ENCODE peak calls at places on chromosomes 1 and 21, in ten cellular contexts. B is NCI-H524; K is fibroblast of villous mesenchyme; L is CD8-positive, alpha-beta T cell; V is AG10803; Y is iPS-NIHi11; U is psoas muscle; Z is Right ventricle myocardium inferior; N is NCI-H2029; X is NCI-H2171 treated with DMSO at 0.1 percent for 48 hours. E is an unnamed sample.

GRCh38 chr1:48552420-48552819 is 80.4 kb upstream of the SPATA6 start:
- DNase-seq in L (no peak), V (no peak), B (peak; percentile 12), U (no peak), Z (no peak), N (peak; percentile 70), X (no peak), K (no peak), Y (no peak), E (no peak)

GRCh38 chr1:26378088-26378878 is 5.7 kb upstream of the ZNF683 start:
- DNase-seq in K (peak; percentile 98), Y (no peak), Z (no peak), L (peak; percentile 73), X (no peak), B (no peak), U (no peak), V (peak; percentile 97), N (no peak), E (peak; percentile 91)

GRCh38 chr1:199742547-199742946 is 285.0 kb upstream of the NR5A2 start:
- DNase-seq in X (no peak), K (peak; percentile 86), Z (no peak), B (no peak), L (no peak), U (no peak), V (peak; percentile 76), Y (no peak), N (no peak), E (peak; percentile 77)

GRCh38 chr1:186236921-186237320 is 138.1 kb downstream of the TPR start:
- DNase-seq in Y (no peak), N (no peak), K (peak; percentile 63), L (no peak), B (no peak), V (peak; percentile 93), X (no peak), Z (no peak), U (no peak), E (peak; percentile 86)

GRCh38 chr1:111754964-111755320 is 759 bp upstream of the DDX20 start:
- DNase-seq in K (peak; percentile 63), X (peak; percentile 92), N (peak; percentile 24), U (peak; percentile 49), V (peak; percentile 66), L (peak; percentile 9), B (peak; percentile 27), Z (no peak), Y (peak; percentile 58), E (peak; percentile 68)

GRCh38 chr1:183293856-183294255 is 107.8 kb downstream of the LAMC2 start:
- DNase-seq in U (no peak), Z (no peak), Y (no peak), V (no peak), K (no peak), L (no peak), X (no peak), N (no peak), B (no peak), E (no peak)

GRCh38 chr1:6163191-6163972 is 16.7 kb downstream of the CHD5 start:
- DNase-seq in Z (peak; percentile 20), N (no peak), K (no peak), U (no peak), X (peak; percentile 90), L (no peak), Y (no peak), B (no peak), V (no peak), E (no peak)

GRCh38 chr1:43541721-43542401 is 11.2 kb downstream of the PTPRF start:
- DNase-seq in L (no peak), V (peak; percentile 77), Z (peak; percentile 86), X (no peak), U (peak; percentile 79), B (no peak), K (no peak), Y (no peak), N (no peak), E (peak; percentile 60)

GRCh38 chr1:84361796-84362195 is 36.5 kb upstream of the DNASE2B start:
- DNase-seq in U (no peak), K (no peak), B (no peak), X (no peak), N (no peak), Y (no peak), L (no peak), V (no peak), Z (no peak), E (no peak)

GRCh38 chr21:36246080-36246631 is 73.8 kb upstream of the MORC3 start:
- DNase-seq in Y (peak; percentile 53), N (no peak), X (no peak), B (no peak), K (no peak), Z (no peak), V (no peak), U (no peak), L (no peak), E (no peak)

GRCh38 chr1:9473032-9473792 is 66.1 kb upstream of the SLC25A33 start:
- DNase-seq in U (peak; percentile 85), V (peak; percentile 88), Y (peak; percentile 81), B (no peak), K (peak; percentile 90), N (no peak), L (no peak), X (no peak), Z (peak; percentile 82), E (peak; percentile 97)

GRCh38 chr1:223129229-223129851 is 13.7 kb downstream of the TLR5 start:
- DNase-seq in L (peak; percentile 46), B (no peak), V (peak; percentile 31), Y (peak; percentile 80), N (no peak), X (no peak), Z (peak; percentile 91), K (peak; percentile 38), U (peak; percentile 80), E (peak; percentile 91)

GRCh38 chr1:6209661-6210605 is 4.0 kb downstream of the RNF207 start:
- DNase-seq in X (no peak), Z (no peak), Y (peak; percentile 63), L (no peak), K (no peak), N (no peak), B (no peak), V (no peak), U (no peak), E (no peak)

GRCh38 chr1:154328318-154329151 is 3.2 kb downstream of the ATP8B2 start:
- DNase-seq in N (no peak), Z (peak; percentile 94), L (peak; percentile 81), X (peak; percentile 67), Y (peak; percentile 84), U (peak; percentile 87), K (peak; percentile 70), B (no peak), V (peak; percentile 69), E (peak; percentile 95)

GRCh38 chr1:13699510-13699909 is 478 bp upstream of the PRDM2 start:
- DNase-seq in K (no peak), X (peak; percentile 33), V (no peak), Z (no peak), Y (no peak), L (no peak), B (no peak), U (no peak), N (no peak), E (no peak)

GRCh38 chr1:165773324-165773965 is 4.8 kb upstream of the TMCO1 start:
- DNase-seq in Y (no peak), N (no peak), L (no peak), K (peak; percentile 56), B (no peak), V (peak; percentile 82), X (no peak), U (no peak), Z (peak; percentile 5), E (peak; percentile 63)

GRCh38 chr1:8394456-8395321 is 76.8 kb downstream of the SLC45A1 start:
- DNase-seq in B (no peak), V (peak; percentile 83), U (no peak), L (no peak), Y (no peak), K (peak; percentile 94), Z (no peak), X (no peak), N (no peak), E (peak; percentile 60)